ENCODE peak calls at places on chromosomes 3 and 15, in eight cellular contexts. B is SK-N-SH, J is sigmoid colon, V is HCT116, W is HL-60, Z is spleen, O is K562, H is transverse colon. G is an unnamed sample.
A peak's percentile ranks its signal among the peaks of the same experiment; 100 is the strongest.

GRCh38 chr3:152780553-152780952 is 54.4 kb upstream of the P2RY1 start:
- DNase-seq in B (no peak), J (no peak), V (no peak), W (no peak), Z (no peak), O (no peak), H (no peak), G (no peak)

GRCh38 chr3:16881896-16882645 is 2.7 kb upstream of the PLCL2 start:
- DNase-seq in B (no peak), J (no peak), V (no peak), W (no peak), Z (no peak), O (no peak), H (no peak), G (no peak)

GRCh38 chr3:30342319-30343060 is 263.9 kb upstream of the TGFBR2 start:
- DNase-seq in B (no peak), J (peak; percentile 81), V (peak; percentile 89), W (no peak), Z (no peak), O (no peak), H (no peak), G (peak; percentile 64)

GRCh38 chr15:66611257-66612053 is 45.7 kb upstream of the LCTL start:
- DNase-seq in B (no peak), J (no peak), V (no peak), W (no peak), Z (peak; percentile 47), O (no peak), H (no peak), G (peak; percentile 58)

GRCh38 chr3:171981271-171981605 is 58.1 kb upstream of the FNDC3B start:
- DNase-seq in B (no peak), J (no peak), V (no peak), W (peak; percentile 26), Z (no peak), O (no peak), H (no peak), G (no peak)

GRCh38 chr15:30859091-30859874 is 44.4 kb upstream of the FAN1 start:
- DNase-seq in B (peak; percentile 47), J (no peak), V (peak; percentile 6), W (peak; percentile 9), Z (no peak), O (peak; percentile 19), H (no peak), G (no peak)

GRCh38 chr3:45499529-45499928 is 95.0 kb upstream of the LIMD1 start:
- DNase-seq in B (peak; percentile 51), J (no peak), V (peak; percentile 19), W (no peak), Z (no peak), O (no peak), H (no peak), G (no peak)

GRCh38 chr15:43748376-43748775 is 2.1 kb downstream of the PDIA3 start:
- DNase-seq in B (no peak), J (no peak), V (no peak), W (no peak), Z (no peak), O (no peak), H (no peak), G (no peak)

GRCh38 chr3:112333002-112333385 is at the start of gene CD200:
- DNase-seq in B (peak; percentile 79), J (peak; percentile 79), V (no peak), W (no peak), Z (peak; percentile 89), O (no peak), H (peak; percentile 68), G (peak; percentile 51)

GRCh38 chr3:188367741-188368140 is 213.8 kb downstream of the LPP start:
- DNase-seq in B (no peak), J (no peak), V (no peak), W (no peak), Z (no peak), O (no peak), H (no peak), G (no peak)

GRCh38 chr15:77716632-77717343 is 84.1 kb upstream of the LINGO1 start:
- DNase-seq in B (peak; percentile 73), J (no peak), V (no peak), W (no peak), Z (no peak), O (no peak), H (no peak), G (no peak)

GRCh38 chr3:71219744-71220638 is 363.5 kb downstream of the FOXP1 start:
- DNase-seq in B (no peak), J (no peak), V (no peak), W (no peak), Z (no peak), O (no peak), H (no peak), G (no peak)

GRCh38 chr3:160869825-160870224 is 113.8 kb downstream of the PPM1L start:
- DNase-seq in B (peak; percentile 20), J (no peak), V (no peak), W (no peak), Z (no peak), O (no peak), H (no peak), G (peak; percentile 56)

GRCh38 chr15:39629906-39630305 is 49.0 kb downstream of the THBS1 start:
- DNase-seq in B (no peak), J (no peak), V (no peak), W (no peak), Z (no peak), O (no peak), H (no peak), G (peak; percentile 24)

GRCh38 chr3:61821823-61822251 is 260.5 kb downstream of the PTPRG start:
- DNase-seq in B (no peak), J (peak; percentile 73), V (no peak), W (no peak), Z (no peak), O (no peak), H (no peak), G (no peak)

DNA sequence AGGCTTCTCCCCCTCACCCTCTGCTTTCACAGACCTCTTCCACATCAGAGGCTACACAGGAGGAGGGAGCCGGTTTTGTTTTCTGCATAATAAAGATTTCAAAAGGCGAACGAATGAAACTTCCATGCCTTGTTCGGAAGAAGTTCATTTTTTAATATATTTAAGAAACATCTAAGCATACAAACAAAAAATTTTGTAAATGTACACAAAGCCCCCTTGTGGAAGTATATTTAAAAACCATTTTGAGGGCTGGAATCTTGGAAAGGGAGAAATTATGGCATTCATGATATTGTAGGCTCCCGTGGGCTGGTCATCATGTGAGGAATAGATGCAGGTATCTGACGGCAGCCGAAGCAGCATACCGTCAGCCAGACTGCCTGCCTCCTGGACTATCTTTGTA is 90.4 kb downstream of the MECOM start:
- DNase-seq in B (peak; percentile 10), J (no peak), V (no peak), W (no peak), Z (no peak), O (no peak), H (no peak), G (no peak)
- TF ChIP-seq CTCF in B (peak; percentile 39), J (no peak), V (no peak), W (no peak), Z (no peak), O (no peak), H (no peak), G (no peak)

GRCh38 chr3:196650740-196651311 is 11.3 kb downstream of the NRROS start:
- DNase-seq in B (peak; percentile 87), J (peak; percentile 76), V (no peak), W (peak; percentile 87), Z (no peak), O (peak; percentile 42), H (no peak), G (peak; percentile 73)
- TF ChIP-seq POLR2AphosphoS5 in B (peak; percentile 63), J (peak; percentile 30), V (no peak), W (peak; percentile 88), Z (peak; percentile 19), O (peak; percentile 25), H (no peak), G (peak; percentile 85)

GRCh38 chr3:12286504-12286903 is 2.4 kb upstream of the PPARG start:
- DNase-seq in B (no peak), J (no peak), V (no peak), W (no peak), Z (no peak), O (no peak), H (no peak), G (no peak)

GRCh38 chr3:12287727-12288465 is 974 bp upstream of the PPARG start:
- DNase-seq in B (peak; percentile 77), J (no peak), V (no peak), W (peak; percentile 33), Z (peak; percentile 85), O (no peak), H (peak; percentile 54), G (peak; percentile 10)

GRCh38 chr3:12285003-12285555 is 3.8 kb upstream of the PPARG start:
- DNase-seq in B (no peak), J (no peak), V (no peak), W (no peak), Z (no peak), O (no peak), H (no peak), G (no peak)

GRCh38 chr3:12288466-12289129 is at the start of gene PPARG:
- DNase-seq in B (peak; percentile 73), J (no peak), V (peak; percentile 73), W (no peak), Z (peak; percentile 80), O (no peak), H (peak; percentile 76), G (peak; percentile 20)

DNA sequence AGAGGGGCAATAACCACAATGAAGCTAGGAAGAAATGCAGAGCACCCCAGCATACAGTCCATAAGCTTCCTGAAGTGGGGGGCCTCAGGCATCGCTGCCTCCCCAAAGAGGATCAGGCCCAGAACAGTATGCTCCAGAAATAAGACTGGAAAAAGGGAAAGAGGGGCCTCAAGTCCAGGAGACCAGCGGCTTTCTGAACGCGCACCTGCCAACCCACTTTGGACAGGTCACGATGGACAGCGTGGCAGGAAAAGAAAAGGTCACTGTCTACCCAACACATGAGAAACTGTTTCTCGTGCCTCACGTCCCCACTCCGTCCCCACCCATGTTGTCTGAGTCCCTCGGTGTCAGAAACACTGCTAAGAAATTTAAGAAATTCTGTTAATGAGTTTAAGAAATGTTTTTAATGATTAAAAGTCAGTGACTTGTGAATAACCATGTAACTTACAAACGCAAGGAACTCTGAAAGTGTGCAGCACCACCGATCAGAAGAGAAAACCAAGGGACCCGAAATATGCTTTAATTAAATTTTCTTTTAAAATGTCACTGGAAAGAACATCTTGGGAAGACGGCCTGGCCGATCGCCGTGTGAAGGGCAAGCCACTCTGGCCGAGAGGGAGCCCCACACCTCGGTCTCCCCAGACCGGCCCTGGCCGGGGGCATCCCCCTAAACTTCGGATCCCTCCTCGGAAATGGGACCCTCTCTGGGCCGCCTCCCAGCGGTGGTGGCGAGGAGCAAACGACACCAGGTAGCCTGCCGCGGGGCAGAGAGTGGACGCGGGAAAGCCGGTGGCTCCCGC is 1.7 kb upstream of the PPARG start:
- DNase-seq in B (peak; percentile 54), J (no peak), V (no peak), W (no peak), Z (no peak), O (no peak), H (peak; percentile 58), G (no peak)
- TF ChIP-seq CTCF in B (peak; percentile 14), J (no peak), V (peak; percentile 14), W (no peak), Z (no peak), O (no peak), H (peak; percentile 44), G (no peak)

DNA sequence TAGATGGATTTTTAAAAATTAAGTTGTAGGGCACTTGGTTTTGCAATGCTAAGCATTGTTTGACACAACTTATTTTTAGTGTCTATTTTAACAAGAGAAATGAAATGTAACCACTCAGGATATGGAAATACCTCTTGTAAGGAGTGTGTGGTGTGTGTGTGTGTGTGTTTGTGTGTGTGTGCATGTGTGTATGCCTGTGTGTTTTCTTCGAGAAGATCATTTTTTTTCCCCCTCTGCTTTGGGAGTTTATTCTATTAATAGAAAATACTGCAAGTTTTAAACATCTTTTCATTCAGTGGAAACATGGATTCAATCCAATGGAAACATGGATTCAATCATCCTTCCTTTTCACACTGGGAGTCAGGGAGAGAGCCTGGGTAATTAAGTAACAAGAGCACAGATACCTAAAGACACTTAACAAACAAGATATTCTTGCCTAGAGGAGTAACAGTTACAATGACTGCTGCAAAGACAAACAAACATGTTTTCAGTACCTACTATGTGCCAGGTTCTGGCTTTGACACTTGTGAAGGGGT is 567.2 kb upstream of the TBL1XR1 start:
- DNase-seq in B (no peak), J (no peak), V (no peak), W (no peak), Z (no peak), O (no peak), H (no peak), G (no peak)
- TF ChIP-seq POLR2AphosphoS5 in B (no peak), J (peak; percentile 66), V (no peak), W (no peak), Z (no peak), O (no peak), H (peak; percentile 63), G (no peak)

G was measured in prostate gland.